ENCODE peak calls at places on chromosome 14, in ten cellular contexts. S, V, J, U, T, L, Y, P, Z and C are unnamed samples.

GRCh38 chr14:95915326-95915725 is 38.7 kb downstream of the TUNAR start:
- DNase-seq in S (no peak), V (no peak), J (no peak), U (no peak), T (no peak), L (no peak), Y (no peak), P (no peak), Z (no peak), C (no peak)

GRCh38 chr14:89537911-89538310 is 120.9 kb upstream of the FOXN3 start:
- DNase-seq in S (no peak), V (no peak), J (no peak), U (no peak), T (no peak), L (no peak), Y (no peak), P (no peak), Z (no peak), C (no peak)

GRCh38 chr14:36515105-36515593 is 4.9 kb downstream of the NKX2-1 start:
- DNase-seq in S (no peak), V (no peak), J (no peak), U (no peak), T (no peak), L (no peak), Y (no peak), P (no peak), Z (no peak), C (no peak)

GRCh38 chr14:101335061-101335661 is 226.1 kb upstream of the DIO3 start:
- DNase-seq in S (no peak), V (no peak), J (no peak), U (no peak), T (no peak), L (no peak), Y (no peak), P (no peak), Z (no peak), C (no peak)

GRCh38 chr14:56686416-56686815 is 106.8 kb downstream of the TMEM260 start:
- DNase-seq in S (no peak), V (no peak), J (peak), U (no peak), T (no peak), L (no peak), Y (no peak), P (peak), Z (no peak), C (no peak)

GRCh38 chr14:69358233-69358963 is 39.7 kb downstream of the ERH start:
- DNase-seq in S (no peak), V (no peak), J (no peak), U (no peak), T (no peak), L (no peak), Y (no peak), P (no peak), Z (no peak), C (no peak)

GRCh38 chr14:59277659-59278058 is 89.2 kb downstream of the DAAM1 start:
- DNase-seq in S (no peak), V (no peak), J (no peak), U (no peak), T (no peak), L (no peak), Y (no peak), P (no peak), Z (no peak), C (no peak)

GRCh38 chr14:96086032-96086431 is 46.9 kb downstream of the C14orf132 start:
- DNase-seq in S (peak), V (no peak), J (no peak), U (no peak), T (no peak), L (no peak), Y (no peak), P (no peak), Z (no peak), C (no peak)

GRCh38 chr14:77111021-77111420 is 13.0 kb downstream of the CIPC start:
- DNase-seq in S (no peak), V (no peak), J (no peak), U (no peak), T (peak), L (no peak), Y (no peak), P (no peak), Z (no peak), C (peak)

GRCh38 chr14:93977171-93977570 is 801 bp upstream of the ASB2 start:
- DNase-seq in S (no peak), V (no peak), J (no peak), U (no peak), T (no peak), L (no peak), Y (no peak), P (no peak), Z (no peak), C (no peak)

GRCh38 chr14:91415794-91416743 is 1.6 kb downstream of the CCDC88C start:
- DNase-seq in S (no peak), V (peak), J (no peak), U (no peak), T (no peak), L (peak), Y (peak), P (no peak), Z (peak), C (no peak)

GRCh38 chr14:50230601-50231474 is 540 bp downstream of the SOS2 start:
- DNase-seq in S (peak), V (peak), J (peak), U (peak), T (peak), L (peak), Y (peak), P (peak), Z (peak), C (peak)

GRCh38 chr14:102317564-102318248 is 1.8 kb upstream of the ZNF839 start:
- DNase-seq in S (no peak), V (no peak), J (peak), U (no peak), T (no peak), L (no peak), Y (no peak), P (peak), Z (no peak), C (no peak)

GRCh38 chr14:62692490-62693106 is 352.7 kb downstream of the KCNH5 start:
- DNase-seq in S (no peak), V (no peak), J (no peak), U (no peak), T (no peak), L (no peak), Y (no peak), P (no peak), Z (no peak), C (no peak)

GRCh38 chr14:53956427-53957201 is at the start of gene BMP4:
- DNase-seq in S (no peak), V (no peak), J (peak), U (peak), T (peak), L (peak), Y (peak), P (peak), Z (no peak), C (no peak)

GRCh38 chr14:31489680-31490079 is 1.8 kb upstream of the GPR33 start:
- DNase-seq in S (no peak), V (no peak), J (no peak), U (no peak), T (no peak), L (no peak), Y (no peak), P (no peak), Z (no peak), C (no peak)

GRCh38 chr14:31484754-31485153 is 3.1 kb downstream of the GPR33 start:
- DNase-seq in S (no peak), V (no peak), J (no peak), U (no peak), T (no peak), L (no peak), Y (no peak), P (no peak), Z (no peak), C (no peak)

GRCh38 chr14:31487891-31488290 is at the start of gene GPR33:
- DNase-seq in S (no peak), V (no peak), J (no peak), U (no peak), T (no peak), L (no peak), Y (no peak), P (no peak), Z (no peak), C (no peak)

DNA sequence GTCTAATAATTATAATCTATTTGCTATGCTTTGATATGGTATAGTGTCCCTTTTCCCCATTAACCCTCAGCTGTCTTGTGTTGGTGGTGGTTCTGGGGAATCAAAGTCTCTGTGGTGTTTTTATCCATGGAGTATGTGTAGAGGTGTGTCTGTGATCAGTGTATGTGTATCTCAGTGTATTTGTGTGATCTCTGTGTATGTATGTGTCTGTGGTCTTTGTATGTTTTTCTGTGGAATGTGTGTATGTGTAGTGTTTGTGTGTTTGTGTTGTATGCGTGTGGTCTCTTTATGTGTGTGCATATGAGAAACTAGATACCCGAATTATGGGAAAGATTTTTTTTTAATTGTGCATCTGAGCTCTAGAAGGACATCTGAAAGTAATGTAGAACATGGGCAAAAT is 1.1 kb downstream of the GPR33 start:
- DNase-seq in S (no peak), V (no peak), J (no peak), U (no peak), T (no peak), L (no peak), Y (no peak), P (no peak), Z (no peak), C (no peak)
- H3K27ac ChIP-seq in S (no peak), V (no peak), J (no peak), U (no peak), T (no peak), L (no peak), Y (no peak), P (no peak), Z (no peak), C (no peak)

GRCh38 chr14:64202731-64203130 is 91.4 kb downstream of the ESR2 start:
- DNase-seq in S (no peak), V (no peak), J (no peak), U (no peak), T (no peak), L (no peak), Y (no peak), P (no peak), Z (no peak), C (no peak)
- H3K27ac ChIP-seq in S (no peak), V (no peak), J (peak), U (no peak), T (no peak), L (no peak), Y (no peak), P (no peak), Z (no peak), C (no peak)

DNA sequence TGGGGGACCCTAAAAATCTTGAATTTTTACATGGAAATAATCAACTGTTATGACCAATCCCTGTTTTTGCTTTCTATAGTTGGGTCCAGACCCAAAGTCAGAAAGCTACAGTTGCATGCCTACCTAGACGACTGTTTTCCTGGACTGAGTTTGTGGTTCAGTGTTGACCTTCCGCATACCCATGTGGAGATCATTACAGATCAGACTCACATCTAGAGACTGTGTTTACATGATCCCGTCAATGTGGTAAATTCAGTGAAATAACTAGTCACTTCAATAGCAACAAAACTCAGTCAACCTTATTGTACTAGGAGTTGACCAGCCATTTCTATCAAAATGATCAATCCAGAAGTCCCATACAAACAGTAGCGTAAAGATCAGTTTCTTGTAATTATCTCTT is 257.6 kb downstream of the EGLN3 start:
- DNase-seq in S (no peak), V (no peak), J (no peak), U (no peak), T (no peak), L (no peak), Y (no peak), P (no peak), Z (no peak), C (no peak)
- H3K27ac ChIP-seq in S (no peak), V (no peak), J (no peak), U (no peak), T (no peak), L (no peak), Y (no peak), P (no peak), Z (no peak), C (no peak)

GRCh38 chr14:67396381-67396965 is 15.5 kb downstream of the PLEK2 start:
- DNase-seq in S (no peak), V (no peak), J (no peak), U (no peak), T (no peak), L (no peak), Y (no peak), P (no peak), Z (no peak), C (no peak)

GRCh38 chr14:67397536-67397935 is 14.4 kb downstream of the PLEK2 start:
- DNase-seq in S (no peak), V (no peak), J (no peak), U (no peak), T (no peak), L (no peak), Y (no peak), P (no peak), Z (no peak), C (no peak)

GRCh38 chr14:67393689-67394088 is 18.3 kb downstream of the PLEK2 start:
- DNase-seq in S (no peak), V (no peak), J (no peak), U (no peak), T (no peak), L (no peak), Y (no peak), P (no peak), Z (no peak), C (no peak)

GRCh38 chr14:67395876-67396189 is 16.1 kb downstream of the PLEK2 start:
- DNase-seq in S (no peak), V (no peak), J (no peak), U (no peak), T (no peak), L (no peak), Y (no peak), P (no peak), Z (no peak), C (no peak)

GRCh38 chr14:67395086-67395875 is 16.7 kb downstream of the PLEK2 start:
- DNase-seq in S (no peak), V (no peak), J (no peak), U (no peak), T (no peak), L (no peak), Y (no peak), P (no peak), Z (no peak), C (no peak)
- H3K27ac ChIP-seq in S (no peak), V (no peak), J (no peak), U (no peak), T (no peak), L (no peak), Y (no peak), P (no peak), Z (no peak), C (no peak)

GRCh38 chr14:32809255-32809654 is 129.4 kb upstream of the NPAS3 start:
- DNase-seq in S (no peak), V (no peak), J (no peak), U (no peak), T (no peak), L (no peak), Y (no peak), P (no peak), Z (no peak), C (no peak)
- H3K27ac ChIP-seq in S (no peak), V (no peak), J (peak), U (no peak), T (no peak), L (no peak), Y (no peak), P (no peak), Z (no peak), C (peak)

GRCh38 chr14:23119362-23120327 is 590 bp upstream of the CEBPE start:
- DNase-seq in S (no peak), V (peak), J (no peak), U (no peak), T (no peak), L (no peak), Y (no peak), P (no peak), Z (no peak), C (no peak)
- H3K27ac ChIP-seq in S (no peak), V (peak), J (peak), U (peak), T (peak), L (peak), Y (peak), P (no peak), Z (peak), C (peak)

GRCh38 chr14:74792249-74793039 is 29.3 kb downstream of the YLPM1 start:
- DNase-seq in S (no peak), V (no peak), J (no peak), U (no peak), T (no peak), L (no peak), Y (no peak), P (no peak), Z (no peak), C (no peak)

GRCh38 chr14:74794947-74795346 is 31.8 kb downstream of the YLPM1 start:
- DNase-seq in S (no peak), V (no peak), J (no peak), U (no peak), T (no peak), L (no peak), Y (no peak), P (no peak), Z (no peak), C (no peak)

DNA sequence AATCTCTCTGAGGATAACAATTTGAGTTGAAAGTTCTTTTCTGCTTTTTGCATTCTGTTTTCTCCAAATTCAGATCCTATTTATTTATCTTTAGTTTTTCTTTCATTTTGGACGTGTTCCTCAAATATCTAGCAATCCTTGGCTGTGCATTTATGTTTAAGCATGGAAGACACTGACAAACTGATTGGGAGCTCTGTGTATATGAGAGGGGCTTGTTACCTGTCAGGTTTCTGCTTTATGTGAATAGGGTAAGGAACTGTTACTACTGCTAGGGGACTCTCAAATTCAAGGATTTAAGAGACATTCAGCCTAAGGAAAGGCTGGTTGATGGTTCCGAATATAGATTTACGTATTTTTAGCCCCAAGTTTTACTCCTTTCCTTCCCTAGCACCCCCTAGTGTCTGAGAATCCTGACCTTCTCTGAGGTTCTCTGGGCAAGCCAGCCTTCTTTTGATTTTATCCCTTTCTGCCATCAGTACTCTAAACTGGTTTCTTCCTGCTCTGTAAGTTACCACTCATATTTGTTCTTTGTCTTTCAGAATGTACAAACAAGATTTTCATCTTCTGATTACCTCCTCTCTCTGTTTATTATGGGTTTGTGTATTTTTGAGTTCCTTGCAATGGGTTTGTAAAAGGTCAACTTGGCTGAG is 30.5 kb downstream of the YLPM1 start:
- DNase-seq in S (no peak), V (no peak), J (no peak), U (no peak), T (no peak), L (no peak), Y (no peak), P (no peak), Z (no peak), C (no peak)
- H3K27ac ChIP-seq in S (no peak), V (no peak), J (peak), U (no peak), T (peak), L (peak), Y (no peak), P (no peak), Z (peak), C (no peak)